ENCODE peak calls at places on chromosomes 4 and X, in ten cellular contexts. O, G, H, R, Z, L, D, K, J and Q are unnamed samples.

GRCh38 chrX:70553516-70553915 is 108.9 kb downstream of the DLG3 start:
- DNase-seq in K (no peak), R (no peak), L (no peak), J (no peak), Z (no peak), D (no peak), O (no peak), H (no peak), G (no peak), Q (no peak)

GRCh38 chr4:7805533-7806079 is 134.1 kb downstream of the AFAP1 start:
- DNase-seq in G (no peak), H (no peak), L (peak; percentile 55), Z (peak; percentile 43), D (peak; percentile 57), R (peak; percentile 49), J (peak; percentile 72), O (peak; percentile 97), K (peak; percentile 54), Q (no peak)

GRCh38 chr4:108157655-108158054 is 11.1 kb downstream of the LEF1 start:
- DNase-seq in L (no peak), H (no peak), J (no peak), K (no peak), O (no peak), Z (no peak), G (no peak), R (no peak), D (no peak), Q (no peak)

GRCh38 chr4:180695851-180696250 is 1547.4 kb upstream of the TENM3 start:
- DNase-seq in J (no peak), D (peak; percentile 28), H (no peak), O (peak; percentile 98), L (peak; percentile 51), K (no peak), G (no peak), R (no peak), Z (no peak), Q (no peak)

GRCh38 chr4:167028976-167029375 is 205.3 kb downstream of the SPOCK3 start:
- DNase-seq in H (no peak), K (no peak), D (no peak), J (no peak), O (no peak), Z (no peak), G (no peak), R (no peak), L (no peak), Q (no peak)

GRCh38 chr4:140595065-140595464 is 26.3 kb upstream of the UCP1 start:
- DNase-seq in Z (no peak), R (no peak), L (peak; percentile 53), H (peak; percentile 41), J (no peak), K (peak; percentile 25), G (no peak), O (no peak), D (peak; percentile 60), Q (no peak)

GRCh38 chrX:48826876-48827653 is 752 bp downstream of the ERAS start:
- DNase-seq in O (no peak), G (no peak), R (no peak), J (no peak), L (no peak), H (no peak), K (no peak), Z (no peak), D (no peak), Q (no peak)

GRCh38 chr4:148834804-148835598 is 392.8 kb upstream of the NR3C2 start:
- DNase-seq in G (no peak), H (no peak), Z (no peak), L (peak; percentile 40), J (peak; percentile 8), D (peak; percentile 36), O (no peak), R (no peak), K (no peak), Q (no peak)

GRCh38 chr4:16693641-16694040 is 204.8 kb downstream of the LDB2 start:
- DNase-seq in R (no peak), H (no peak), Z (no peak), G (no peak), K (no peak), O (no peak), L (no peak), J (no peak), D (no peak), Q (no peak)

GRCh38 chr4:181504846-181505374 is 738.3 kb upstream of the TENM3 start:
- DNase-seq in H (no peak), O (no peak), G (no peak), K (no peak), Z (no peak), L (no peak), D (no peak), J (no peak), R (no peak), Q (no peak)

GRCh38 chr4:74516321-74516720 is 71.4 kb downstream of the AREG start:
- DNase-seq in H (no peak), K (no peak), G (no peak), J (no peak), L (peak; percentile 53), D (no peak), Z (no peak), O (peak; percentile 51), R (no peak), Q (no peak)

GRCh38 chr4:170698334-170698733 is 608.6 kb upstream of the AADAT start:
- DNase-seq in G (no peak), O (no peak), Z (no peak), D (no peak), L (no peak), J (no peak), H (no peak), R (no peak), K (no peak), Q (no peak)

GRCh38 chr4:123977623-123978022 is 581.0 kb downstream of the SPRY1 start:
- DNase-seq in R (no peak), D (peak; percentile 41), O (peak; percentile 60), K (no peak), Z (no peak), G (no peak), L (no peak), J (no peak), H (no peak), Q (no peak)

GRCh38 chr4:6362896-6363295 is 93.2 kb downstream of the WFS1 start:
- DNase-seq in L (peak; percentile 18), G (peak; percentile 17), R (no peak), Z (no peak), D (peak; percentile 65), H (no peak), J (no peak), K (no peak), O (peak; percentile 7), Q (no peak)

GRCh38 chr4:37892641-37893040 is 1.8 kb downstream of the TBC1D1 start:
- DNase-seq in R (no peak), L (no peak), O (no peak), Z (no peak), J (no peak), G (peak; percentile 46), K (no peak), D (no peak), H (peak; percentile 38), Q (no peak)

DNA sequence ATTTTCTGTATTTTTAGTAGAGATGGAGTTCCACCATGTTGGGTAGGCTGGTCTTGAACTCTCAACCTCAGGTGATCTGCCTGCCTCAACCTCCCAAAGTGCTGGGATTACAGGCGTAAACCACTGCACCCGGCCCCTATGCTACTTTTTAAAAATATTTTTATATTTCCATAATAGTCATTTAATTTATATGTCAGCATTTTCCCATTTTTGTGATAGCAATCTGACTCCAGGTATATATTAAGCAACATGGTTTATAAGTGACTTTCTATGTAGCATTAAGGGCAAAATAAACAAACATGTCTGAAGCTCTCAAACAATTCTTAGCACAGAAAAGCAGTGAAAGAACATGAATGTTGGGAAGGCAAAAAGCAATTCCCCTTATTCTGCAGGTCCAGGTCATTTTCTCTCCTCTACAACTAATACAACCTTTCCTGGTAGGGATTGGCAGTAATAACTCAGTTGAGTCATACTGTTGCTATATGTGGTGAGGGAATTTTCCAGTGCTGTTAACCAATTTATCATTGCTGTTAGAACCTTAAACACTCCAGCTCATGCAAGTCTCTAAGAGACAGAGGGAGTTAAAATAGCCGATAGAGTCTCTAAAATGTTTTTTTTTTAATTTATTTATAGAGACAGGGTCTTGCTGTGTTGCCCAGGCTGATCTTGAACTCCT is 24.0 kb downstream of the SMIM14 start:
- DNase-seq in H (no peak), G (no peak), O (peak; percentile 92), K (peak; percentile 16), D (peak; percentile 39), Z (no peak), L (peak; percentile 64), R (no peak), J (no peak), Q (no peak)
- H3K4me1 ChIP-seq in H (no peaks in the 10 kb centered on the region), G (no peaks in the 10 kb centered on the region), O (peaks cover 45% of the 10 kb centered on the region), K (peaks cover 75% of the 10 kb centered on the region), D (peaks cover 21% of the 10 kb centered on the region), Z (peaks cover 14% of the 10 kb centered on the region), L (no peaks in the 10 kb centered on the region), R (peaks cover 40% of the 10 kb centered on the region), J (no peaks in the 10 kb centered on the region), Q (peaks cover 8% of the 10 kb centered on the region)

DNA sequence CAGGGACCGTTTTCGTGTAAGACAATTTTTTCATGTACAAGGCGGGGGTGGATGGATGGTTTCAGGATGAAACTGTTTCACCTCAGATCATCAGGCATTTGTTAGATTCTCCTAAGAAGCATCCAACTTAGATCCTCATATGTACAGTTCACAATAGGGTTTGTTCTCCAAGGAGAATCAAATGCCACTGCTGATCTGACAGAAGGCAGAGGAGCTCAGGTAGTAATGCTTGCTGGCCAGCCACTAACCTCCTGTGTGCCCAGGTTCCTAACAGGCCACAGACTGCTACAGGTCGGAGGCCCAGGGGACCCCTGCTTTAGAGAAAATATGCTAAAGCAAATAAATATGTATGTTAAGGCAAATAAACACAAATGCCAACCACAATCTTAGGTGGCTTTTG is 61.3 kb downstream of the PPP3CA start:
- DNase-seq in R (no peak), O (no peak), D (no peak), H (no peak), G (no peak), J (no peak), L (no peak), Z (no peak), K (no peak), Q (no peak)
- H3K4me1 ChIP-seq in R (peaks cover 86% of the 10 kb centered on the region), O (no peaks in the 10 kb centered on the region), D (no peaks in the 10 kb centered on the region), H (no peaks in the 10 kb centered on the region), G (peaks cover 16% of the 10 kb centered on the region), J (peaks cover 10% of the 10 kb centered on the region), L (no peaks in the 10 kb centered on the region), Z (peaks cover 43% of the 10 kb centered on the region), K (peaks cover 67% of the 10 kb centered on the region), Q (peaks cover 18% of the 10 kb centered on the region)

DNA sequence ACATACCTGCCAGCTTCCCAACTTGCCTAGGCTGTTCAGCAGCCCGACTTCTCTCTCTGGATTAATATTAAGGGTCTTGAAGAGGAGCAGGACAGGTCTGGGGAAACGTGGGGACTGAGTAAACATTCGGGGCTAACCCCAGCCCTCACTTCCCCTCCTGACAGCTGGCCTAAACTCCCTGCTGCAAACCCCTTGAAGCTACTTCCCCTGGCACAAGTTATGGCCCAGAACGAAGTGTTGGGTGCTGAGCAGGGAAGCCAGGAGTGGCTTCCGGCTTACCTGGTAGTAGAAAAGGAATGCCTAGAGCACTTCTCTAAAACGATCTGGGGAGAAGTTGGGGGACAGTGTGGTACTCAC is 200.0 kb downstream of the BCOR start:
- DNase-seq in O (no peak), R (no peak), L (no peak), K (no peak), Z (no peak), H (no peak), J (no peak), D (no peak), G (no peak), Q (no peak)
- H3K4me1 ChIP-seq in O (peaks cover 37% of the 10 kb centered on the region), R (peaks cover 31% of the 10 kb centered on the region), L (peaks cover 34% of the 10 kb centered on the region), K (peaks cover 50% of the 10 kb centered on the region), Z (peaks cover 8% of the 10 kb centered on the region), H (no peaks in the 10 kb centered on the region), J (peaks cover 8% of the 10 kb centered on the region), D (peaks cover 48% of the 10 kb centered on the region), G (no peaks in the 10 kb centered on the region), Q (no peaks in the 10 kb centered on the region)

GRCh38 chr4:182896421-182896820 is 20.8 kb downstream of the DCTD start:
- DNase-seq in R (no peak), G (no peak), H (no peak), O (no peak), Z (no peak), D (no peak), J (no peak), K (no peak), L (no peak), Q (no peak)
- H3K4me1 ChIP-seq in R (no peaks in the 10 kb centered on the region), G (no peaks in the 10 kb centered on the region), H (no peaks in the 10 kb centered on the region), O (no peaks in the 10 kb centered on the region), Z (no peaks in the 10 kb centered on the region), D (peaks cover 11% of the 10 kb centered on the region), J (no peaks in the 10 kb centered on the region), K (peaks cover 3% of the 10 kb centered on the region), L (no peaks in the 10 kb centered on the region), Q (no peaks in the 10 kb centered on the region)